ENCODE peak calls at places on chromosomes 12 and 14, in six cellular contexts. L is stomach, V is pancreas, Q is epithelial cell of prostate, H is astrocyte, T is uterus. X is an unnamed sample.

GRCh38 chr12:53299101-53299453 is 418 bp upstream of the MYG1 start:
- DNase-seq in L (no peak), V (no peak), Q (no peak), H (peak), T (no peak), X (no peak)

GRCh38 chr12:10652192-10652591 is 21.7 kb downstream of the STYK1 start:
- DNase-seq in L (no peak), V (no peak), Q (no peak), H (no peak), T (no peak), X (no peak)

GRCh38 chr14:92487513-92488133 is 26.0 kb upstream of the RIN3 start:
- DNase-seq in L (no peak), V (no peak), Q (no peak), H (no peak), T (no peak), X (no peak)

GRCh38 chr12:108840605-108841328 is 16.6 kb downstream of the SSH1 start:
- DNase-seq in L (no peak), V (no peak), Q (no peak), H (peak), T (no peak), X (no peak)

GRCh38 chr12:49232940-49233841 is 31.7 kb upstream of the TUBA1C start:
- DNase-seq in L (peak), V (peak), Q (no peak), H (peak), T (peak), X (peak)

GRCh38 chr12:126404293-126404851 is 1339.1 kb downstream of the AACS start:
- DNase-seq in L (no peak), V (no peak), Q (no peak), H (peak), T (no peak), X (no peak)

GRCh38 chr12:52184813-52185212 is 7.0 kb downstream of the KRT80 start:
- DNase-seq in L (no peak), V (no peak), Q (no peak), H (no peak), T (no peak), X (no peak)

GRCh38 chr12:118212627-118213026 is 76.7 kb downstream of the PEBP1 start:
- DNase-seq in L (no peak), V (no peak), Q (no peak), H (no peak), T (no peak), X (no peak)

GRCh38 chr12:68888243-68888642 is 44.7 kb downstream of the CPM start:
- DNase-seq in L (no peak), V (no peak), Q (no peak), H (no peak), T (no peak), X (no peak)

GRCh38 chr12:68739891-68740290 is 6.1 kb upstream of the SLC35E3 start:
- DNase-seq in L (no peak), V (no peak), Q (no peak), H (no peak), T (no peak), X (no peak)

GRCh38 chr14:91367173-91368171 is 50.1 kb downstream of the CCDC88C start:
- DNase-seq in L (peak), V (no peak), Q (peak), H (peak), T (no peak), X (no peak)

GRCh38 chr14:105857816-105858675 is 331.7 kb downstream of the TMEM121 start:
- DNase-seq in L (no peak), V (peak), Q (no peak), H (no peak), T (peak), X (no peak)

GRCh38 chr14:51730094-51730493 is 78.4 kb downstream of the FRMD6 start:
- DNase-seq in L (no peak), V (no peak), Q (no peak), H (no peak), T (no peak), X (no peak)

GRCh38 chr12:121530600-121531355 is 50.0 kb downstream of the KDM2B start:
- DNase-seq in L (peak), V (peak), Q (peak), H (peak), T (peak), X (no peak)

GRCh38 chr12:44227601-44228000 is 391.7 kb downstream of the TMEM117 start:
- DNase-seq in L (no peak), V (no peak), Q (no peak), H (no peak), T (no peak), X (no peak)

GRCh38 chr14:86055512-86055911 is 525.6 kb downstream of the FLRT2 start:
- DNase-seq in L (no peak), V (no peak), Q (no peak), H (no peak), T (no peak), X (no peak)

GRCh38 chr12:124702736-124703135 is 135.3 kb upstream of the NCOR2 start:
- DNase-seq in L (no peak), V (no peak), Q (no peak), H (no peak), T (no peak), X (no peak)

GRCh38 chr12:12400793-12401192 is 43.9 kb downstream of the BORCS5 start:
- DNase-seq in L (no peak), V (no peak), Q (no peak), H (no peak), T (no peak), X (no peak)

GRCh38 chr14:71209888-71210287 is 302.6 kb downstream of the PCNX1 start:
- DNase-seq in L (no peak), V (no peak), Q (no peak), H (no peak), T (no peak), X (no peak)

GRCh38 chr14:104865069-104865630 is at the start of gene CEP170B:
- DNase-seq in L (peak), V (peak), Q (no peak), H (no peak), T (no peak), X (no peak)

GRCh38 chr14:67963545-67963944 is 144.0 kb downstream of the RAD51B start:
- DNase-seq in L (no peak), V (no peak), Q (no peak), H (no peak), T (no peak), X (no peak)
- H3K27ac ChIP-seq in L (peak), V (no peak), Q (peak), H (no peak), T (peak), X (no peak)

DNA sequence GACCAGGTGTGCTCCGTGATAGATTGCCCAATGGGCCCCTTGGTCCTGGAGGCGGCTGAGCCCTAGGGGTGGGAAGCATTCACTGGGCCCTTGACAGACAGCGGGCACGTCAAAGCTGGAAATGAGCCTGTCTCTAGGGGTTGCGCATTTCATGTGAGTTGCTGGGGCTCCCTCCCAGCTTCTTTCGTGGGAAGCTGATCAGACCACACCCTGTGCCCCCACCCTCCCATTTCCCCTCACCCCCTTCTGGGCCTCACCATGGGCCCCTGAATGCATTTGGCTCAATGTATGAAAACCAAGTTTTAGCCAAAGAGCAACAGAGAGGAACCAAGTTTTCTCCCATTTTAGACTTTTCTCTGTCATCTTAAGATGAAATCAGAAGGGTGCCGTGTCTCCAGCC is 171.1 kb downstream of the BCL11B start:
- DNase-seq in L (no peak), V (no peak), Q (no peak), H (no peak), T (no peak), X (no peak)
- H3K27ac ChIP-seq in L (no peak), V (no peak), Q (no peak), H (no peak), T (no peak), X (no peak)

GRCh38 chr12:105175397-105175990 is 60.5 kb downstream of the APPL2 start:
- DNase-seq in L (no peak), V (no peak), Q (no peak), H (no peak), T (no peak), X (no peak)
- H3K27ac ChIP-seq in L (no peak), V (no peak), Q (no peak), H (no peak), T (no peak), X (no peak)

DNA sequence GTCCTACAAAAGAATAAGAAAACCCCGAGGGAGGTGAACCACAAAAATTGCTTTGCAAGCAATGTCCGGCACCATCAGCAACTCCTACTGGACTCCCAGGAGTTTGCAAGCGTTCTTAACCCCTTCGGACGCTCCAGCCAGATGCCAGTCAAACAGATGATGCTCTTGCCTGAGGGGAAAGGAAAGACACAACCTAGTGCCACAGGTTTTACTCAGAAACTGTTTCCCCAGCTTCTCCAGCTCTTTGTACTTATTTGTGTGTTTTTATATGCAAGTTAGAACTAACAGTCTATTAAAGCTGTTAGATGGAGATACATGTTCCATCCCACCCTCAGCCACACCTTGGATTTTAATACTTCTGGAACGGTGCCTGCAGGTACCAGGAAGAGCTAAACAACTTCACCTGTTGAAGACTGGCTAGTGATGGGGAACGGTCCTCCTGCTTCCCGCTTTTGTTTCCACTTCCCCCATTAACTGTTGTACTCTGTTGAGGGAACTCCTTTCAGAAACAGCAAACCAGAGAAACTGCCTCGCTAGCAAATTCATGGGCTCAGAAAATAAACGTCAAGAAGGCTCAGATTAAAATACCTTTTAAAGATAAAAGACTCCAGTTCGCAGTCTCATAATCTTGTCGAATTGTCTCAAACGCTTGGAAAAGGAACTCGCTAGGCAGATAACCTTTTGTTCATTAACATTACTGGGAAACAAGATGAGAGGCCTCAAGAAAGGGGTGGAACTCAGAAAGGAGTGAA is 1.1 kb upstream of the FERMT2 start:
- DNase-seq in L (peak), V (no peak), Q (no peak), H (peak), T (no peak), X (no peak)
- H3K27ac ChIP-seq in L (peak), V (peak), Q (peak), H (peak), T (peak), X (peak)

GRCh38 chr12:113833422-113833821 is 132.7 kb downstream of the RBM19 start:
- DNase-seq in L (no peak), V (no peak), Q (no peak), H (no peak), T (no peak), X (no peak)

GRCh38 chr12:113831016-113831415 is 135.1 kb downstream of the RBM19 start:
- DNase-seq in L (no peak), V (no peak), Q (no peak), H (peak), T (no peak), X (no peak)

GRCh38 chr12:113829212-113829611 is 136.9 kb downstream of the RBM19 start:
- DNase-seq in L (no peak), V (no peak), Q (no peak), H (no peak), T (no peak), X (no peak)

GRCh38 chr12:113835433-113835832 is 130.7 kb downstream of the RBM19 start:
- DNase-seq in L (no peak), V (no peak), Q (no peak), H (no peak), T (no peak), X (no peak)

DNA sequence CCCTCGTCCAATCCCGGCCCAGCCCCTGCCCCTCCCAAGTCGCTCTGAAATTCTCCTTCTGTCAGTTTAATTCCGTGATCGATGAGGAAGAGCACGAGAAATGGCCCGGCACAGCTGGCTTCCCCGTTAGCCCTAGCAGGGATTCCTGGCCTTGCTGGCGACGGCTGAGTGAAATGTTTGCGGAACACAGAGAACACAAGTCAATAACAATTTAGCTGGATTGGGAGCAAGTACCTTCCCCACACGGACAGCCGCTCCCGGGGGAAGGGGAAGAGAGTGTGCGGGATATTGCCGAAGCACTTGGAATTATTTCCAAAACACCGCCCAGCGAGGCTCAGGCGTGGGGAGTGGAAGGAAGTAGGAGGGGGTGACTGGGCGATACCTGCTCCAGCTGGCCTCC is 134.6 kb downstream of the RBM19 start:
- DNase-seq in L (no peak), V (no peak), Q (no peak), H (no peak), T (no peak), X (no peak)
- H3K27ac ChIP-seq in L (no peak), V (no peak), Q (no peak), H (no peak), T (no peak), X (no peak)

DNA sequence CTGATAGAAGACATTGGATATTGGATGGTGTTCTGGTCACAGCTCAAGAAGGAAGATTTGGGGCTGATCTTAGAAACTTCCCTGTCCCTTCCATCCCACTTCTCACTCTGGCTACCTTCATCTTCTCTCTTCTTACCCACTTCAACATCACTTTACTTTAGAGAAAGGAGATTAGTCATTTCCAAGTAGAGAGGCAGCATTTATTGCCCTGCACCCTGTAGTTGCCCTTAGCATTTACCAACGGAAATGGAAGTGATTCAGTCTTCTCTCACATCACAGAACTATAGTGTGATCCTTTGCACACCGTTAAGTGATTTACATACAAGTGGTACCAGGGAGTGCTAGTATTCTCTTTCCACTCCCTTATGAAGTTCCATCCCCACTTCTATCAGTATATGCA is 52.4 kb downstream of the PHLDA1 start:
- DNase-seq in L (no peak), V (no peak), Q (peak), H (peak), T (no peak), X (no peak)
- H3K27ac ChIP-seq in L (peak), V (no peak), Q (peak), H (peak), T (peak), X (no peak)

GRCh38 chr14:74550071-74550470 is 56.5 kb downstream of the ISCA2 start:
- DNase-seq in L (no peak), V (no peak), Q (no peak), H (no peak), T (no peak), X (no peak)
- H3K27ac ChIP-seq in L (no peak), V (no peak), Q (peak), H (no peak), T (no peak), X (no peak)

DNA sequence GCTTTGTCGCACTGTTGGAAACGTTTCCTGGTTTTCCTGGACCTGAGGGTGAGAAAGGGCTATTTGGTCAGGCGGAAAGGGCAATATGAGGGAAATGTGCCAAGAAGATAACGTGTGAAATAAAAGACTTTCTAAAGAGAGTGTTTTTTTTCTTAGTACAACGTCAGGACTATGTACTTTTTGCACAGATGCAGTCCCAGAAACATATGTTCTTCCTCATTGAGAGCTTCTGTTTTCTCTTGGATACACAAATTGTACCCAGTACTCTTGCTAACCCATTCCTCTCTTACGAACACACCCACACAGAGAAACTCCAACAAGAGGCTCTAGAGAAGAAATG is 669 bp upstream of the PKP2 start:
- DNase-seq in L (no peak), V (no peak), Q (no peak), H (no peak), T (no peak), X (no peak)
- H3K27ac ChIP-seq in L (peak), V (peak), Q (peak), H (no peak), T (peak), X (no peak)

X was measured in neuronal stem cell.